ENCODE peak calls at places on chromosomes 16 and 17, in six cellular contexts. One of them, this sample, is unnamed.

GRCh38 chr17:36640836-36641235 is 39.5 kb downstream of the MRM1 start:
- DNase-seq in lung: no peak
- DNase-seq in A549: no peak
- DNase-seq in colonic mucosa: no peak
- DNase-seq in pancreas: no peak
- DNase-seq in cardiac muscle cell: no peak
- DNase-seq in this sample: no peak

GRCh38 chr16:55812951-55813350 is 19.9 kb downstream of the CES1 start:
- DNase-seq in lung: no peak
- DNase-seq in cardiac muscle cell: no peak
- DNase-seq in A549: no peak
- DNase-seq in colonic mucosa: no peak
- DNase-seq in pancreas: no peak
- DNase-seq in this sample: no peak

GRCh38 chr16:77581706-77582105 is 140.6 kb upstream of the NUDT7 start:
- DNase-seq in A549: no peak
- DNase-seq in colonic mucosa: no peak
- DNase-seq in pancreas: no peak
- DNase-seq in cardiac muscle cell: no peak
- DNase-seq in lung: no peak
- DNase-seq in this sample: no peak

GRCh38 chr17:32627233-32628008 is 140.6 kb downstream of the CDK5R1 start:
- DNase-seq in A549: no peak
- DNase-seq in cardiac muscle cell: no peak
- DNase-seq in pancreas: no peak
- DNase-seq in lung: no peak
- DNase-seq in colonic mucosa: no peak
- DNase-seq in this sample: no peak

GRCh38 chr16:31874354-31875111 is 926 bp downstream of the ZNF267 start:
- DNase-seq in A549: peak; percentile 43
- DNase-seq in lung: no peak
- DNase-seq in pancreas: no peak
- DNase-seq in colonic mucosa: peak; percentile 49
- DNase-seq in cardiac muscle cell: peak; percentile 25
- DNase-seq in this sample: no peak

GRCh38 chr17:17496189-17497064 is at the start of gene RASD1:
- DNase-seq in cardiac muscle cell: peak; percentile 93
- DNase-seq in lung: peak; percentile 89
- DNase-seq in A549: peak; percentile 88
- DNase-seq in colonic mucosa: peak; percentile 92
- DNase-seq in pancreas: peak; percentile 96
- DNase-seq in this sample: peak; percentile 94

GRCh38 chr17:76166168-76166567 is 25.1 kb upstream of the FOXJ1 start:
- DNase-seq in pancreas: no peak
- DNase-seq in cardiac muscle cell: no peak
- DNase-seq in colonic mucosa: no peak
- DNase-seq in lung: no peak
- DNase-seq in A549: no peak
- DNase-seq in this sample: no peak

GRCh38 chr17:33288954-33289353 is 4.1 kb downstream of the ASIC2 start:
- DNase-seq in A549: no peak
- DNase-seq in colonic mucosa: no peak
- DNase-seq in cardiac muscle cell: no peak
- DNase-seq in pancreas: no peak
- DNase-seq in lung: no peak
- DNase-seq in this sample: no peak

GRCh38 chr17:56754523-56755208 is 79.1 kb downstream of the C17orf67 start:
- DNase-seq in colonic mucosa: no peak
- DNase-seq in A549: peak; percentile 70
- DNase-seq in lung: no peak
- DNase-seq in cardiac muscle cell: peak; percentile 32
- DNase-seq in pancreas: no peak
- DNase-seq in this sample: no peak

GRCh38 chr16:87965973-87966667 is 14.9 kb downstream of the BANP start:
- DNase-seq in cardiac muscle cell: no peak
- DNase-seq in pancreas: no peak
- DNase-seq in A549: no peak
- DNase-seq in lung: no peak
- DNase-seq in colonic mucosa: no peak
- DNase-seq in this sample: no peak

GRCh38 chr16:8972843-8973586 is 9.3 kb upstream of the USP7 start:
- DNase-seq in A549: no peak
- DNase-seq in pancreas: no peak
- DNase-seq in lung: no peak
- DNase-seq in cardiac muscle cell: no peak
- DNase-seq in colonic mucosa: no peak
- DNase-seq in this sample: no peak

GRCh38 chr16:75105306-75106061 is 11.1 kb downstream of the LDHD start:
- DNase-seq in colonic mucosa: peak; percentile 55
- DNase-seq in A549: no peak
- DNase-seq in pancreas: no peak
- DNase-seq in lung: no peak
- DNase-seq in cardiac muscle cell: no peak
- DNase-seq in this sample: peak; percentile 69

GRCh38 chr17:29567362-29568330 is 809 bp upstream of the ABHD15 start:
- DNase-seq in lung: peak; percentile 69
- DNase-seq in A549: peak; percentile 90
- DNase-seq in cardiac muscle cell: peak; percentile 74
- DNase-seq in pancreas: peak; percentile 85
- DNase-seq in colonic mucosa: peak; percentile 80
- DNase-seq in this sample: peak; percentile 88

GRCh38 chr17:61260061-61260797 is 139.4 kb upstream of the TBX2 start:
- DNase-seq in lung: no peak
- DNase-seq in A549: no peak
- DNase-seq in colonic mucosa: no peak
- DNase-seq in pancreas: no peak
- DNase-seq in cardiac muscle cell: peak; percentile 55
- DNase-seq in this sample: no peak

GRCh38 chr17:72501404-72502110 is 380.7 kb downstream of the SOX9 start:
- DNase-seq in A549: no peak
- DNase-seq in cardiac muscle cell: no peak
- DNase-seq in lung: peak; percentile 40
- DNase-seq in colonic mucosa: peak; percentile 47
- DNase-seq in pancreas: peak; percentile 93
- DNase-seq in this sample: no peak

GRCh38 chr17:72497915-72498314 is 377.1 kb downstream of the SOX9 start:
- DNase-seq in pancreas: no peak
- DNase-seq in cardiac muscle cell: no peak
- DNase-seq in A549: no peak
- DNase-seq in colonic mucosa: no peak
- DNase-seq in lung: no peak
- DNase-seq in this sample: no peak

GRCh38 chr17:72502111-72502939 is 381.5 kb downstream of the SOX9 start:
- DNase-seq in A549: no peak
- DNase-seq in pancreas: peak; percentile 69
- DNase-seq in colonic mucosa: peak; percentile 50
- DNase-seq in lung: no peak
- DNase-seq in cardiac muscle cell: no peak
- DNase-seq in this sample: no peak

GRCh38 chr17:72496461-72496860 is 375.6 kb downstream of the SOX9 start:
- DNase-seq in pancreas: no peak
- DNase-seq in A549: no peak
- DNase-seq in cardiac muscle cell: no peak
- DNase-seq in lung: no peak
- DNase-seq in colonic mucosa: no peak
- DNase-seq in this sample: no peak

DNA sequence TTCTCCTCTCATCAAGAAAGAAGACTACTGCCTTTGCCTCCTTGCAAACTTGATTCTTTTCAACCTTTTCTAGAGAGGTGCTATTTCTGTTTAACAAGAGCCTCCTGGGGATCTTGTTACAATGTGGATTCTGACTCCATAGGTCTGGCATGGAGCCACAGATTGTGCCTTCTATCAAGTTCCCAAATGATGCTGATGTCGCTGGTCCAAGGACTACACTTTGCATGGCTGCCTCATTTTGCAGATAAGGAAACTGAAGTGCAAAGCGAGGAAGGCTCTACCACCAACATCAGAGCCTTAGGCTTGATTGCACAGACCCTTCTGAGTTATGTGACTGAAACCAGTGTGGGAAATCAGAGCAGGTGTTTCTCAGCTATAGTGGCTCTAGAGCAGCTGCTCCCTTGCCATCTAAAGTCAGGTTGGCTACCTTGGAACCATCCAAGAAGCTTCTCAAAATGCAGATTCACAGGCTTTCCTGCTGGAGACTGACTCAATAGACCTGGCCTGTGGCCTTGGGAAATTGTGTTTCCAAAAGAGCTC is 377.9 kb downstream of the SOX9 start:
- DNase-seq in lung: no peak
- DNase-seq in A549: no peak
- DNase-seq in colonic mucosa: no peak
- DNase-seq in pancreas: no peak
- DNase-seq in cardiac muscle cell: no peak
- DNase-seq in this sample: no peak
- TF ChIP-seq CTCF in lung: no peak
- TF ChIP-seq CTCF in A549: no peak
- TF ChIP-seq CTCF in colonic mucosa: no peak
- TF ChIP-seq CTCF in pancreas: no peak
- TF ChIP-seq CTCF in cardiac muscle cell: no peak
- TF ChIP-seq CTCF in this sample: no peak

GRCh38 chr16:89538286-89538685 is 22.2 kb upstream of the RPL13 start:
- DNase-seq in lung: no peak
- DNase-seq in pancreas: no peak
- DNase-seq in colonic mucosa: no peak
- DNase-seq in cardiac muscle cell: no peak
- DNase-seq in A549: no peak
- DNase-seq in this sample: no peak

GRCh38 chr16:89536886-89537548 is 23.5 kb upstream of the RPL13 start:
- DNase-seq in A549: no peak
- DNase-seq in cardiac muscle cell: no peak
- DNase-seq in lung: no peak
- DNase-seq in colonic mucosa: no peak
- DNase-seq in pancreas: no peak
- DNase-seq in this sample: no peak

GRCh38 chr16:89540557-89540956 is 19.9 kb upstream of the RPL13 start:
- DNase-seq in cardiac muscle cell: no peak
- DNase-seq in colonic mucosa: no peak
- DNase-seq in A549: no peak
- DNase-seq in pancreas: no peak
- DNase-seq in lung: no peak
- DNase-seq in this sample: no peak

GRCh38 chr16:89536371-89536770 is 24.1 kb upstream of the RPL13 start:
- DNase-seq in colonic mucosa: peak; percentile 80
- DNase-seq in lung: no peak
- DNase-seq in A549: no peak
- DNase-seq in cardiac muscle cell: no peak
- DNase-seq in pancreas: no peak
- DNase-seq in this sample: no peak

GRCh38 chr16:89537549-89537925 is 22.9 kb upstream of the RPL13 start:
- DNase-seq in pancreas: no peak
- DNase-seq in A549: no peak
- DNase-seq in cardiac muscle cell: no peak
- DNase-seq in lung: no peak
- DNase-seq in colonic mucosa: no peak
- DNase-seq in this sample: no peak
- H3K9me3 ChIP-seq in pancreas: no peaks in the 10 kb centered on the region
- H3K9me3 ChIP-seq in A549: no peaks in the 10 kb centered on the region
- H3K9me3 ChIP-seq in cardiac muscle cell: no peaks in the 10 kb centered on the region
- H3K9me3 ChIP-seq in lung: no peaks in the 10 kb centered on the region
- H3K9me3 ChIP-seq in colonic mucosa: no peaks in the 10 kb centered on the region
- H3K9me3 ChIP-seq in this sample: no peaks in the 10 kb centered on the region

DNA sequence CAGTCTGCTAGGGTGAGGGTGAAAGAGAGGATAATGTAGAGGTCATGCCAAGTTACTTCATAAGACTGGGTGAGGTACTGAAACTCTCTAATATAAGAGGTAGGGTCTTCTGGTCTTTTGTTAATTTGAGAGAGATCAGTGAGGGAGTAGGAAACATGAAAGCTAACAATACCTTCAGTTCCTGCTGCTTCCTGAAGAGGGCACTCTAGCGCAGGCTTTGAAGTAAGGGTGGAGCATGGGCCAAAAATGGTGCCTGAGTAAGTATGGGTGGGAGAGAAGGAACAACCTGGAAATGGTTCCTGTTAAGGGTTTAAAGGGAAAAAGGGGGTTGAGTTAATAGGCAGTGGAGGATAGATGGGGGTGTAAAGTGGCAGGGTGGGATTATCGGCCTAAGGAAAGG is 2449.5 kb downstream of the TP53TG3F start:
- DNase-seq in lung: no peak
- DNase-seq in colonic mucosa: no peak
- DNase-seq in cardiac muscle cell: no peak
- DNase-seq in A549: no peak
- DNase-seq in pancreas: no peak
- DNase-seq in this sample: no peak
- TF ChIP-seq CTCF in lung: no peak
- TF ChIP-seq CTCF in colonic mucosa: no peak
- TF ChIP-seq CTCF in cardiac muscle cell: no peak
- TF ChIP-seq CTCF in A549: no peak
- TF ChIP-seq CTCF in pancreas: no peak
- TF ChIP-seq CTCF in this sample: no peak

GRCh38 chr16:21175397-21175796 is 16.9 kb downstream of the LDAF1 start:
- DNase-seq in cardiac muscle cell: no peak
- DNase-seq in pancreas: no peak
- DNase-seq in colonic mucosa: peak; percentile 57
- DNase-seq in lung: no peak
- DNase-seq in A549: no peak
- DNase-seq in this sample: no peak

GRCh38 chr16:21183995-21184394 is 25.5 kb downstream of the LDAF1 start:
- DNase-seq in colonic mucosa: no peak
- DNase-seq in cardiac muscle cell: no peak
- DNase-seq in pancreas: no peak
- DNase-seq in A549: no peak
- DNase-seq in lung: no peak
- DNase-seq in this sample: no peak

GRCh38 chr16:21179983-21180365 is 21.5 kb downstream of the LDAF1 start:
- DNase-seq in cardiac muscle cell: no peak
- DNase-seq in colonic mucosa: no peak
- DNase-seq in A549: no peak
- DNase-seq in lung: no peak
- DNase-seq in pancreas: no peak
- DNase-seq in this sample: no peak

GRCh38 chr16:21184834-21185233 is 26.4 kb downstream of the LDAF1 start:
- DNase-seq in pancreas: no peak
- DNase-seq in cardiac muscle cell: no peak
- DNase-seq in colonic mucosa: no peak
- DNase-seq in lung: no peak
- DNase-seq in A549: no peak
- DNase-seq in this sample: no peak

DNA sequence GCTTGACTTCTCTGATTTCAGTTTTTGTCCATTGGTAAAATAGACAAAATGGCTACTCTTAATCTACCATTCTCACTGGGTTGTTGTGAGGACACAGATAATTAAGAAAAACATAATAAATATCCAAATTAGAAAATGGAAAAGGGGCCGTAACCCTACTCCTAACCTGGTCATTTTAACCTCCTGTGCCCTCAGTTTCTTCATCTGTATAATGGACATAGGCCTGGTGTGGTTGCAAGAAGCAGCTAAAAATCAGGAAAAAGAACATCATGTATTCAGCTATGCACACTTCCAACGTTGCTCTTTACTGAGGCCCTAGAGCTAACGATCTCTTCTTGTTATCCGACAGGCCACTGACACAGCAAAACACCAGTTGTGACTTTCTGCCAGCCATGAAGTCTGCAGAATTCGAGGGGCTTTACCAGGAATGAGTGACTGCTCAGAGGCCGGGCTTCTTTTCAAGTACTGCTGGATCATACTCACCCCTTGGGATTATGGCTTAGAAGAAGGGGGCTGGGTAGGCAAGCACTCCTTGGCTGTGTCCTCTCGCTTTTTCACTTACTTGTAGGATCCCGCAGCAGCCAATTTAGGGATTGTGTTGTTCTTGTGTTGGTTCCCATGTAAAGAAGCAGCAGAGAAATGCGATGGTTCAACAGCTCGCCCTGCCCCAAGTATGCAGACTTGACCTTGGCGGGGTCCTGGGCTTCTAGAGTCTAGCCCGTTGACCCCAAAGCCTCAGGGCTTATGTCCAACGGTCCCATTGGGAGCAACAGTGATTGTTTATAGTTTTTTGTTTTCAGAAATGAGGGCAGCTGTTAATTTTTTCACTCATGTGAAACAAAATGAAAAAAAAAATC is 20.9 kb downstream of the LDAF1 start:
- DNase-seq in A549: no peak
- DNase-seq in pancreas: no peak
- DNase-seq in lung: no peak
- DNase-seq in cardiac muscle cell: no peak
- DNase-seq in colonic mucosa: no peak
- DNase-seq in this sample: no peak
- H3K9me3 ChIP-seq in A549: no peaks in the 10 kb centered on the region
- H3K9me3 ChIP-seq in pancreas: no peaks in the 10 kb centered on the region
- H3K9me3 ChIP-seq in lung: no peaks in the 10 kb centered on the region
- H3K9me3 ChIP-seq in cardiac muscle cell: no peaks in the 10 kb centered on the region
- H3K9me3 ChIP-seq in colonic mucosa: no peaks in the 10 kb centered on the region
- H3K9me3 ChIP-seq in this sample: no peaks in the 10 kb centered on the region

This sample was measured in suprapubic skin.